ENCODE peak calls at places on chromosomes 12 and 14, in nine cellular contexts. Y, O, I, L, F, U, P, A and N are unnamed samples. For H3K36me3, the result is how much of the 10 kb centered on the place peaks cover.

GRCh38 chr14:50766338-50766886 is 64.5 kb downstream of the NIN start:
- DNase-seq in F (no peak), A (no peak), Y (no peak), O (no peak), U (no peak), L (no peak), I (no peak), P (no peak), N (no peak)

GRCh38 chr12:63882844-63883243 is 38.3 kb downstream of the SRGAP1 start:
- DNase-seq in Y (no peak), I (peak), A (no peak), U (no peak), P (no peak), O (peak), F (no peak), L (no peak), N (no peak)

GRCh38 chr14:105069887-105070759 is 4.9 kb upstream of the GPR132 start:
- DNase-seq in F (no peak), O (peak), Y (no peak), U (peak), L (peak), P (no peak), A (peak), I (peak), N (peak)

GRCh38 chr12:57620936-57621496 is 9.8 kb downstream of the ARHGEF25 start:
- DNase-seq in Y (no peak), O (no peak), I (no peak), L (peak), P (no peak), F (no peak), U (no peak), A (no peak), N (no peak)

GRCh38 chr12:5433081-5433839 is 1.4 kb downstream of the NTF3 start:
- DNase-seq in A (no peak), O (peak), U (no peak), F (no peak), L (no peak), Y (no peak), P (no peak), I (no peak), N (no peak)

GRCh38 chr12:65496617-65497016 is 218.1 kb downstream of the MSRB3 start:
- DNase-seq in L (no peak), I (peak), P (no peak), U (no peak), O (peak), F (no peak), Y (no peak), A (no peak), N (no peak)

GRCh38 chr12:124599074-124599999 is 31.9 kb upstream of the NCOR2 start:
- DNase-seq in A (no peak), L (no peak), U (no peak), F (peak), O (peak), P (no peak), Y (no peak), I (no peak), N (no peak)

GRCh38 chr12:39122562-39123204 is 217.3 kb upstream of the CPNE8 start:
- DNase-seq in F (peak), Y (no peak), P (no peak), L (no peak), I (no peak), A (no peak), U (no peak), O (no peak), N (no peak)

GRCh38 chr12:89183985-89184435 is 168.3 kb downstream of the DUSP6 start:
- DNase-seq in O (peak), L (peak), A (peak), U (no peak), P (no peak), F (peak), I (no peak), Y (no peak), N (no peak)

GRCh38 chr14:88951370-88951769 is 126.9 kb downstream of the TTC8 start:
- DNase-seq in U (no peak), L (no peak), A (no peak), O (no peak), Y (no peak), F (no peak), I (no peak), P (no peak), N (no peak)

GRCh38 chr12:113299619-113300237 is 35.2 kb downstream of the SLC8B1 start:
- DNase-seq in F (peak), P (no peak), O (peak), A (peak), I (peak), Y (peak), U (no peak), L (peak), N (peak)

GRCh38 chr14:75476274-75476995 is 45.8 kb upstream of the BATF start:
- DNase-seq in F (no peak), L (peak), I (no peak), U (no peak), Y (peak), P (no peak), O (peak), A (peak), N (no peak)

GRCh38 chr14:77603654-77604270 is 12.7 kb downstream of the SPTLC2 start:
- DNase-seq in U (no peak), O (no peak), Y (no peak), F (peak), A (peak), I (no peak), L (no peak), P (no peak), N (no peak)

GRCh38 chr12:24066865-24067264 is 117.4 kb upstream of the SOX5 start:
- DNase-seq in L (no peak), A (no peak), O (peak), F (peak), Y (no peak), I (no peak), U (no peak), P (no peak), N (peak)

GRCh38 chr14:75597149-75597548 is 18.7 kb downstream of the FLVCR2 start:
- DNase-seq in F (no peak), L (no peak), I (no peak), O (no peak), P (no peak), Y (no peak), U (no peak), A (no peak), N (no peak)

GRCh38 chr14:70698288-70698687 is 56.6 kb downstream of the TTC9 start:
- DNase-seq in A (peak), F (peak), P (no peak), Y (peak), U (no peak), L (no peak), I (no peak), O (peak), N (no peak)

GRCh38 chr14:21054123-21054767 is 3.4 kb upstream of the RNASE8 start:
- DNase-seq in I (no peak), F (no peak), P (no peak), A (no peak), U (no peak), Y (no peak), O (no peak), L (no peak), N (no peak)

GRCh38 chr12:98446060-98446459 is 69.3 kb upstream of the TMPO start:
- DNase-seq in O (no peak), A (no peak), L (no peak), U (no peak), F (no peak), I (no peak), Y (no peak), P (no peak), N (no peak)

GRCh38 chr14:74973905-74974363 is 18.5 kb upstream of the PGF start:
- DNase-seq in F (no peak), L (no peak), A (no peak), Y (no peak), O (no peak), I (no peak), U (no peak), P (no peak), N (no peak)

GRCh38 chr12:40473979-40474378 is 218.3 kb upstream of the CNTN1 start:
- DNase-seq in I (no peak), Y (no peak), O (no peak), A (no peak), U (no peak), P (no peak), F (no peak), L (no peak), N (no peak)

GRCh38 chr12:109743076-109743910 is 29.7 kb downstream of the FAM222A start:
- DNase-seq in I (no peak), P (no peak), U (no peak), Y (peak), F (no peak), L (peak), O (no peak), A (peak), N (no peak)

GRCh38 chr14:84323963-84324362 is 1206.0 kb upstream of the FLRT2 start:
- DNase-seq in L (no peak), U (no peak), O (no peak), I (no peak), Y (no peak), A (no peak), F (peak), P (no peak), N (no peak)

GRCh38 chr12:31118831-31119530 is 45.3 kb downstream of the DDX11 start:
- DNase-seq in A (peak), O (no peak), L (no peak), Y (peak), I (no peak), F (no peak), P (no peak), U (peak), N (no peak)

GRCh38 chr14:61280092-61280525 is 1.0 kb downstream of the TMEM30B start:
- DNase-seq in U (peak), P (no peak), A (peak), F (peak), O (no peak), I (no peak), Y (peak), L (no peak), N (no peak)

GRCh38 chr14:24816929-24817637 is 183.1 kb upstream of the GZMB start:
- DNase-seq in I (peak), A (peak), F (no peak), U (no peak), O (no peak), L (no peak), P (no peak), Y (no peak), N (no peak)

GRCh38 chr14:39841088-39841487 is 408.9 kb upstream of the FBXO33 start:
- DNase-seq in A (no peak), L (no peak), O (no peak), Y (no peak), I (no peak), P (no peak), F (peak), U (no peak), N (no peak)

GRCh38 chr12:69066420-69067373 is 133.7 kb upstream of the CPM start:
- DNase-seq in P (no peak), F (no peak), L (no peak), A (no peak), Y (no peak), O (no peak), U (no peak), I (no peak), N (no peak)

GRCh38 chr12:18753481-18754117 is 15.7 kb downstream of the CAPZA3 start:
- DNase-seq in P (no peak), A (no peak), L (no peak), U (no peak), I (peak), F (no peak), O (peak), Y (no peak), N (no peak)

GRCh38 chr12:27549231-27549800 is 25.3 kb downstream of the PPFIBP1 start:
- DNase-seq in Y (no peak), I (no peak), O (peak), U (no peak), F (peak), L (no peak), P (no peak), A (no peak), N (no peak)

GRCh38 chr12:71456316-71456715 is 16.7 kb downstream of the LGR5 start:
- DNase-seq in U (no peak), P (no peak), F (no peak), I (no peak), A (no peak), L (no peak), O (no peak), Y (no peak), N (no peak)

GRCh38 chr12:65885312-65885711 is 61.0 kb downstream of the HMGA2 start:
- DNase-seq in I (no peak), L (no peak), Y (no peak), A (no peak), O (peak), P (no peak), F (no peak), U (no peak), N (no peak)

GRCh38 chr14:50545618-50546017 is 13.2 kb upstream of the MAP4K5 start:
- DNase-seq in I (no peak), F (peak), L (no peak), U (no peak), O (no peak), P (no peak), A (no peak), Y (no peak), N (no peak)

GRCh38 chr12:7905071-7905470 is 30.9 kb downstream of the SLC2A3 start:
- DNase-seq in U (no peak), O (no peak), P (no peak), Y (no peak), L (no peak), F (peak), I (no peak), A (no peak), N (no peak)

GRCh38 chr12:55736780-55737580 is 5.9 kb upstream of the GDF11 start:
- DNase-seq in F (peak), P (no peak), A (peak), O (peak), Y (peak), L (peak), I (peak), U (peak), N (peak)

GRCh38 chr12:105289114-105289904 is 41.2 kb upstream of the C12orf75 start:
- DNase-seq in Y (no peak), U (no peak), I (no peak), L (no peak), P (no peak), F (peak), O (peak), A (no peak), N (no peak)

GRCh38 chr12:54251667-54252284 is 28.1 kb downstream of the CBX5 start:
- DNase-seq in Y (no peak), P (no peak), O (peak), F (peak), A (no peak), L (no peak), I (no peak), U (peak), N (no peak)

GRCh38 chr12:54246011-54246641 is 33.8 kb downstream of the CBX5 start:
- DNase-seq in U (no peak), Y (no peak), P (no peak), A (no peak), I (no peak), F (no peak), O (no peak), L (no peak), N (no peak)

GRCh38 chr12:54253240-54253639 is 26.7 kb downstream of the CBX5 start:
- DNase-seq in A (no peak), L (no peak), U (no peak), P (no peak), F (no peak), O (no peak), I (no peak), Y (no peak), N (no peak)

GRCh38 chr12:54249489-54249888 is 30.4 kb downstream of the CBX5 start:
- DNase-seq in F (no peak), U (no peak), Y (no peak), O (peak), L (no peak), P (no peak), A (no peak), I (no peak), N (no peak)
- H3K36me3 ChIP-seq in F (under half), U (under half), Y (half or more), O (under half), L (under half), P (under half), A (under half), I (under half), N (under half)

DNA sequence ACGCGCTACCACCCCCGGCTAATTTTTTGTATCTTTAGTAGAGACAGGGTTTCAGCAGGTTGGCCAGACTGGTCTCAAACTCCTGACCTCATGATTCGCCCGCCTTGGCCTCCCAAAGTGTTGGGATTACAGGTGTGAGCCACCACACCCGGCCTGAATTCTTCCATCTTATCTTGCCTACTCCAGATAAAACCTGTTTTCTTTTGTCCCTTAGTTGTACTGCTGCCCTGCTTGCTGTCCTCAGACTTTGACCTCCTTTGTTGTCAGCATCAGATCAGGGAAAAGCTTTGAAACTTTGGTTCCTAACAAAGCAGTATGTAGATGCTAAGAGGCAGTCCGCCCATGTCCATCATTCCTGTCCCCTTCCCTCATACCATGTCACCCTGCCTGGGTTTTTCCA is 15.9 kb downstream of the COPZ1 start:
- DNase-seq in L (no peak), O (no peak), Y (no peak), A (no peak), I (no peak), F (no peak), U (no peak), P (no peak), N (no peak)
- H3K36me3 ChIP-seq in L (under half), O (under half), Y (half or more), A (under half), I (under half), F (under half), U (under half), P (under half), N (half or more)

GRCh38 chr14:102998393-102998792 is 59.0 kb downstream of the CDC42BPB start:
- DNase-seq in O (peak), L (no peak), P (no peak), I (no peak), A (no peak), Y (no peak), U (no peak), F (peak), N (no peak)

GRCh38 chr14:102991376-102991775 is 66.0 kb downstream of the CDC42BPB start:
- DNase-seq in L (no peak), F (no peak), A (no peak), P (no peak), Y (no peak), U (no peak), I (no peak), O (peak), N (no peak)

GRCh38 chr14:102996941-102997340 is 60.4 kb downstream of the CDC42BPB start:
- DNase-seq in P (no peak), F (no peak), O (no peak), Y (no peak), U (no peak), L (no peak), A (no peak), I (no peak), N (no peak)

GRCh38 chr14:102994689-102995088 is 62.7 kb downstream of the CDC42BPB start:
- DNase-seq in F (no peak), O (no peak), I (no peak), Y (no peak), L (no peak), P (no peak), A (peak), U (no peak), N (no peak)

DNA sequence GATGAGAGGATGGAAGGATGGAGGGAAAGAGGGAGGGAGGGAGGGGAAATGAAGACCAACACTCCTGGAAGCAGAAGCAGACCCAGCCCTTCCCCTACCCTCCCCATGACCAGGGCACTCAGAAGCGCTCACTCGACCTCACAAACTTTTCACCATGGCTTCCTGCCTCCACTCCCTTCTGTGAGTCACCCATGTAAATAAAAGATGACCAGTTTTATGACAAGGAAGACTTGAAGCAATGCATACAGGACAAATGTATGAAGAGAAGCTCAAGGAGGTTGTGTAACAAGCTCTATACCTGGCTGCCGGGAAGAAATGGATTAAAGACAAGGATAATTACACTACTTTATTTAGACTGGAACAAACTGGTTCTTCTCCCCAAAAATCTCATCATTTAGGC is 63.8 kb downstream of the CDC42BPB start:
- DNase-seq in U (no peak), I (no peak), P (no peak), L (no peak), F (peak), O (peak), Y (no peak), A (peak), N (no peak)
- H3K36me3 ChIP-seq in U (under half), I (under half), P (under half), L (under half), F (under half), O (under half), Y (half or more), A (under half), N (half or more)

GRCh38 chr12:123251403-123252076 is 18.3 kb downstream of the MTRFR start:
- DNase-seq in I (no peak), F (no peak), A (no peak), U (no peak), Y (no peak), O (no peak), L (no peak), P (no peak), N (no peak)
- H3K36me3 ChIP-seq in I (under half), F (under half), A (under half), U (under half), Y (half or more), O (under half), L (under half), P (under half), N (under half)

DNA sequence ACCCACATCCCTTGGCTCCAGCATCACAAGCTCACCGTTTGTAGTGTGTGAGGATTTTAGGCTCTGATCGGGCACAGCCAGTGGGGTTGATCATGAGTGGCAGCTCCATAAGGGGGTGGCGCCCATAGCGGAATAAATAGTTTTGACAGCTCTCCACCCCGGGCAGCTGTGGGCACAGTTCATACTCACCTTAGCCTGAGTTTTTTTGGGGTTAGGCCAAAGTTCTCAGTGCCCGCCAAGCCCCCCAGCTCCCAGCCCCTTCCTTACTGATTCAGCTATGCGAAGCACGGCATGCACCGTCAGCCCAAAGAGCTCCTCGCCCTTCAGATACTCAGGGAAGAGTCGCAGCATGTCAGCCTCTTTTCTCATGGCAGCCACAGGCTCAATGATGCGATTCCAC is 6.0 kb upstream of the PRKAG1 start:
- DNase-seq in U (no peak), F (no peak), I (no peak), P (no peak), Y (no peak), O (no peak), A (no peak), L (no peak), N (no peak)
- H3K36me3 ChIP-seq in U (under half), F (under half), I (under half), P (half or more), Y (half or more), O (half or more), A (under half), L (half or more), N (half or more)

DNA sequence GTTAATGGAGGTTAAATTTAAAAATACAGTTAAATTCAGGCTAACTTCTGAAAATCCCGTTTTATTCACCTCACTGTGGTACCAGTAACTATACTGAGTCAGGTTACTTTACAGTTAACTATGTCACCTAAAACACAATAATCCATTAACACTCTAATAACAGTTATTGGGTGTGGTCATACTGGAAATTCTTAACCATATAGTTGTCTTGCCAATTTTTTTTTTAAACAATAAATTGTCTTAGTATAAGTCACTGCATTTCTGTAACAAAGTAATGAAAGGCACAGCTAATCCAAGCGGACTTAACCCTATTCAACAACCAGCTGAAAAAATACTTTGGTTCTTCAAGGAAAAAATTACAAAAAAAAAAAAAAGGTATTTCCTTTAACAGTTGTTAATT is 16.2 kb upstream of the PHLDA1 start:
- DNase-seq in F (no peak), Y (no peak), U (no peak), P (no peak), A (no peak), L (no peak), I (no peak), O (no peak), N (no peak)
- H3K36me3 ChIP-seq in F (under half), Y (half or more), U (under half), P (under half), A (under half), L (under half), I (under half), O (under half), N (under half)

GRCh38 chr12:51360315-51360714 is 13.8 kb upstream of the CELA1 start:
- DNase-seq in L (no peak), F (no peak), A (no peak), O (no peak), P (no peak), Y (no peak), I (no peak), U (no peak), N (no peak)

GRCh38 chr12:51361419-51362016 is 15.0 kb upstream of the CELA1 start:
- DNase-seq in U (no peak), L (no peak), F (no peak), O (no peak), I (no peak), P (no peak), Y (no peak), A (no peak), N (no peak)

GRCh38 chr12:51358496-51358895 is 12.0 kb upstream of the CELA1 start:
- DNase-seq in A (no peak), P (no peak), L (no peak), U (no peak), I (no peak), Y (no peak), F (no peak), O (no peak), N (no peak)

GRCh38 chr12:51357374-51358047 is 11.0 kb upstream of the CELA1 start:
- DNase-seq in L (no peak), U (no peak), P (no peak), O (no peak), Y (no peak), A (peak), F (no peak), I (no peak), N (no peak)

GRCh38 chr12:51359851-51360250 is 13.4 kb upstream of the CELA1 start:
- DNase-seq in F (no peak), Y (no peak), L (no peak), A (no peak), P (no peak), U (no peak), I (no peak), O (no peak), N (no peak)
- H3K36me3 ChIP-seq in F (under half), Y (under half), L (under half), A (under half), P (under half), U (under half), I (under half), O (under half), N (under half)